ENCODE peak calls at places on chromosomes 7 and 10, in four cellular contexts. T, Y, F and E are unnamed samples.
A peak's percentile ranks its signal among the peaks of the same experiment; 100 is the strongest.

GRCh38 chr7:142870575-142871259 is 14.8 kb downstream of the TRPV6 start:
- DNase-seq in F (no peak), Y (no peak), T (no peak), E (no peak)

GRCh38 chr10:133358162-133358919 is 522 bp upstream of the FUOM start:
- DNase-seq in T (no peak), F (no peak), Y (no peak), E (no peak)

GRCh38 chr10:17212802-17213204 is 11.3 kb upstream of the TRDMT1 start:
- DNase-seq in T (no peak), Y (peak; percentile 54), F (no peak), E (no peak)

GRCh38 chr7:47253650-47254080 is 328.2 kb downstream of the TNS3 start:
- DNase-seq in Y (peak; percentile 56), T (peak; percentile 84), F (no peak), E (no peak)

GRCh38 chr7:1267016-1267900 is 34.6 kb downstream of the UNCX start:
- DNase-seq in F (no peak), Y (no peak), T (no peak), E (no peak)

GRCh38 chr7:86914468-86915054 is 144.9 kb downstream of the ELAPOR2 start:
- DNase-seq in T (peak; percentile 53), Y (peak; percentile 30), F (no peak), E (no peak)

GRCh38 chr7:107891619-107892366 is 810 bp downstream of the DLD start:
- DNase-seq in Y (peak; percentile 75), T (peak; percentile 53), F (no peak), E (no peak)

GRCh38 chr7:28192786-28193581 is 12.4 kb upstream of the JAZF1 start:
- DNase-seq in F (no peak), Y (no peak), T (no peak), E (no peak)

GRCh38 chr10:76035728-76036409 is 604.4 kb downstream of the LRMDA start:
- DNase-seq in Y (no peak), T (no peak), F (no peak), E (no peak)

GRCh38 chr10:26729395-26729794 is 31.9 kb downstream of the PDSS1 start:
- DNase-seq in Y (no peak), T (no peak), F (no peak), E (no peak)